ENCODE peak calls at places on chromosome 10, in seven cellular contexts. One of them, this sample, is unnamed.

GRCh38 chr10:24871501-24871900 is 80.9 kb downstream of the PRTFDC1 start:
- DNase-seq in hippocampal formation: no peak
- DNase-seq in stimulated activated CD4-positive, alpha-beta T cell treated with anti-CD3 and anti-CD28 coated beads, TNF-alpha, amount 100 ng/mL, for 1 hour: no peak
- DNase-seq in posterior vena cava: no peak
- DNase-seq in EL: no peak
- DNase-seq in activated CD4-positive, alpha-beta T cell treated with anti-CD3 and anti-CD28 coated beads for 48 hours: no peak
- DNase-seq in MCF 10A: no peak
- DNase-seq in this sample: no peak

GRCh38 chr10:118482393-118483331 is 112.8 kb downstream of the PRLHR start:
- DNase-seq in hippocampal formation: no peak
- DNase-seq in stimulated activated CD4-positive, alpha-beta T cell treated with anti-CD3 and anti-CD28 coated beads, TNF-alpha, amount 100 ng/mL, for 1 hour: no peak
- DNase-seq in posterior vena cava: no peak
- DNase-seq in EL: no peak
- DNase-seq in activated CD4-positive, alpha-beta T cell treated with anti-CD3 and anti-CD28 coated beads for 48 hours: no peak
- DNase-seq in MCF 10A: no peak
- DNase-seq in this sample: no peak

GRCh38 chr10:89648074-89648473 is 3.0 kb upstream of the PANK1 start:
- DNase-seq in hippocampal formation: no peak
- DNase-seq in stimulated activated CD4-positive, alpha-beta T cell treated with anti-CD3 and anti-CD28 coated beads, TNF-alpha, amount 100 ng/mL, for 1 hour: no peak
- DNase-seq in posterior vena cava: no peak
- DNase-seq in EL: no peak
- DNase-seq in activated CD4-positive, alpha-beta T cell treated with anti-CD3 and anti-CD28 coated beads for 48 hours: no peak
- DNase-seq in MCF 10A: no peak
- DNase-seq in this sample: no peak

GRCh38 chr10:117442944-117443676 is 67.9 kb upstream of the PDZD8 start:
- DNase-seq in hippocampal formation: peak; percentile 51
- DNase-seq in stimulated activated CD4-positive, alpha-beta T cell treated with anti-CD3 and anti-CD28 coated beads, TNF-alpha, amount 100 ng/mL, for 1 hour: no peak
- DNase-seq in posterior vena cava: peak; percentile 95
- DNase-seq in EL: peak; percentile 84
- DNase-seq in activated CD4-positive, alpha-beta T cell treated with anti-CD3 and anti-CD28 coated beads for 48 hours: peak; percentile 71
- DNase-seq in MCF 10A: peak; percentile 97
- DNase-seq in this sample: peak; percentile 68

GRCh38 chr10:89086801-89087513 is 96.4 kb downstream of the FAS start:
- DNase-seq in hippocampal formation: no peak
- DNase-seq in stimulated activated CD4-positive, alpha-beta T cell treated with anti-CD3 and anti-CD28 coated beads, TNF-alpha, amount 100 ng/mL, for 1 hour: no peak
- DNase-seq in posterior vena cava: peak; percentile 85
- DNase-seq in EL: peak; percentile 92
- DNase-seq in activated CD4-positive, alpha-beta T cell treated with anti-CD3 and anti-CD28 coated beads for 48 hours: peak; percentile 50
- DNase-seq in MCF 10A: peak; percentile 33
- DNase-seq in this sample: peak; percentile 54

GRCh38 chr10:85859859-85860258 is 506.7 kb downstream of the GRID1 start:
- DNase-seq in hippocampal formation: no peak
- DNase-seq in stimulated activated CD4-positive, alpha-beta T cell treated with anti-CD3 and anti-CD28 coated beads, TNF-alpha, amount 100 ng/mL, for 1 hour: no peak
- DNase-seq in posterior vena cava: no peak
- DNase-seq in EL: no peak
- DNase-seq in activated CD4-positive, alpha-beta T cell treated with anti-CD3 and anti-CD28 coated beads for 48 hours: no peak
- DNase-seq in MCF 10A: no peak
- DNase-seq in this sample: no peak

GRCh38 chr10:85319150-85319549 is 990.8 kb downstream of the CCSER2 start:
- DNase-seq in hippocampal formation: peak; percentile 27
- DNase-seq in stimulated activated CD4-positive, alpha-beta T cell treated with anti-CD3 and anti-CD28 coated beads, TNF-alpha, amount 100 ng/mL, for 1 hour: no peak
- DNase-seq in posterior vena cava: no peak
- DNase-seq in EL: no peak
- DNase-seq in activated CD4-positive, alpha-beta T cell treated with anti-CD3 and anti-CD28 coated beads for 48 hours: no peak
- DNase-seq in MCF 10A: peak; percentile 74
- DNase-seq in this sample: no peak

GRCh38 chr10:48491422-48492139 is 113.3 kb downstream of the ARHGAP22 start:
- DNase-seq in hippocampal formation: no peak
- DNase-seq in stimulated activated CD4-positive, alpha-beta T cell treated with anti-CD3 and anti-CD28 coated beads, TNF-alpha, amount 100 ng/mL, for 1 hour: no peak
- DNase-seq in posterior vena cava: no peak
- DNase-seq in EL: no peak
- DNase-seq in activated CD4-positive, alpha-beta T cell treated with anti-CD3 and anti-CD28 coated beads for 48 hours: no peak
- DNase-seq in MCF 10A: no peak
- DNase-seq in this sample: no peak

GRCh38 chr10:99694171-99694570 is 34.9 kb downstream of the ENTPD7 start:
- DNase-seq in hippocampal formation: no peak
- DNase-seq in stimulated activated CD4-positive, alpha-beta T cell treated with anti-CD3 and anti-CD28 coated beads, TNF-alpha, amount 100 ng/mL, for 1 hour: no peak
- DNase-seq in posterior vena cava: no peak
- DNase-seq in EL: peak; percentile 90
- DNase-seq in activated CD4-positive, alpha-beta T cell treated with anti-CD3 and anti-CD28 coated beads for 48 hours: no peak
- DNase-seq in MCF 10A: no peak
- DNase-seq in this sample: no peak

GRCh38 chr10:15168296-15168780 is at the start of gene NMT2:
- DNase-seq in hippocampal formation: peak; percentile 97
- DNase-seq in stimulated activated CD4-positive, alpha-beta T cell treated with anti-CD3 and anti-CD28 coated beads, TNF-alpha, amount 100 ng/mL, for 1 hour: no peak
- DNase-seq in posterior vena cava: peak; percentile 95
- DNase-seq in EL: no peak
- DNase-seq in activated CD4-positive, alpha-beta T cell treated with anti-CD3 and anti-CD28 coated beads for 48 hours: no peak
- DNase-seq in MCF 10A: no peak
- DNase-seq in this sample: no peak

GRCh38 chr10:5555881-5556280 is 31.1 kb downstream of the CALML3 start:
- DNase-seq in hippocampal formation: no peak
- DNase-seq in stimulated activated CD4-positive, alpha-beta T cell treated with anti-CD3 and anti-CD28 coated beads, TNF-alpha, amount 100 ng/mL, for 1 hour: no peak
- DNase-seq in posterior vena cava: no peak
- DNase-seq in EL: no peak
- DNase-seq in activated CD4-positive, alpha-beta T cell treated with anti-CD3 and anti-CD28 coated beads for 48 hours: no peak
- DNase-seq in MCF 10A: no peak
- DNase-seq in this sample: no peak